ENCODE peak calls at places on chromosomes 6 and 20, in nine cellular contexts. G is right cardiac atrium; X is posterior vena cava; C is iris pigment epithelial cell; V is upper lobe of right lung; T is kidney tubule cell; J is activated effector memory CD4-positive, alpha-beta T cell treated with Interleukin-2 at 50 U/mL for 16 hours; P is HuH-7.5; R is activated CD4-positive, alpha-beta T cell treated with anti-CD3 and anti-CD28 coated beads, Interleukin-2, amount 50 U/mL, for 1 hour. H is an unnamed sample.

GRCh38 chr20:41072919-41073318 is 44.3 kb downstream of the TOP1 start:
- DNase-seq in G (no peak), X (no peak), C (no peak), V (no peak), T (no peak), J (no peak), P (no peak), R (no peak), H (no peak)

GRCh38 chr20:61737812-61738443 is 327.8 kb downstream of the TAF4 start:
- DNase-seq in G (no peak), X (peak; percentile 36), C (no peak), V (no peak), T (no peak), J (no peak), P (no peak), R (no peak), H (no peak)

GRCh38 chr20:11716239-11716944 is 201.3 kb upstream of the BTBD3 start:
- DNase-seq in G (no peak), X (no peak), C (peak; percentile 94), V (no peak), T (peak; percentile 88), J (no peak), P (peak; percentile 18), R (no peak), H (no peak)

GRCh38 chr20:22403860-22404608 is 180.3 kb downstream of the FOXA2 start:
- DNase-seq in G (peak; percentile 43), X (no peak), C (no peak), V (no peak), T (peak; percentile 46), J (no peak), P (no peak), R (no peak), H (no peak)

GRCh38 chr6:93713974-93714373 is 294.6 kb upstream of the EPHA7 start:
- DNase-seq in G (no peak), X (no peak), C (no peak), V (no peak), T (no peak), J (no peak), P (no peak), R (no peak), H (no peak)

GRCh38 chr6:75145976-75146375 is 59.9 kb downstream of the COL12A1 start:
- DNase-seq in G (no peak), X (no peak), C (no peak), V (no peak), T (no peak), J (no peak), P (no peak), R (no peak), H (no peak)

GRCh38 chr6:52834481-52834880 is 6.1 kb downstream of the GSTA5 start:
- DNase-seq in G (no peak), X (no peak), C (no peak), V (no peak), T (peak; percentile 6), J (no peak), P (no peak), R (no peak), H (no peak)

GRCh38 chr6:144689503-144690040 is 404.4 kb downstream of the UTRN start:
- DNase-seq in G (no peak), X (peak; percentile 25), C (no peak), V (no peak), T (peak; percentile 8), J (no peak), P (no peak), R (no peak), H (no peak)

GRCh38 chr6:149080511-149080910 is 237.0 kb upstream of the TAB2 start:
- DNase-seq in G (no peak), X (no peak), C (peak; percentile 84), V (no peak), T (peak; percentile 42), J (no peak), P (no peak), R (no peak), H (no peak)

GRCh38 chr6:158707120-158707519 is 57.3 kb downstream of the SYTL3 start:
- DNase-seq in G (peak; percentile 79), X (peak; percentile 70), C (peak; percentile 61), V (peak; percentile 76), T (peak; percentile 76), J (no peak), P (no peak), R (no peak), H (no peak)

GRCh38 chr6:134060491-134061106 is 8.2 kb upstream of the SLC2A12 start:
- DNase-seq in G (no peak), X (no peak), C (peak; percentile 53), V (no peak), T (peak; percentile 85), J (no peak), P (no peak), R (no peak), H (no peak)

GRCh38 chr6:89977808-89978748 is 83.8 kb downstream of the GJA10 start:
- DNase-seq in G (no peak), X (no peak), C (peak; percentile 49), V (no peak), T (no peak), J (no peak), P (no peak), R (no peak), H (no peak)

GRCh38 chr6:8180327-8181161 is 78.2 kb upstream of the EEF1E1 start:
- DNase-seq in G (no peak), X (no peak), C (peak; percentile 87), V (no peak), T (peak; percentile 84), J (no peak), P (no peak), R (no peak), H (no peak)

GRCh38 chr20:12311102-12311865 is 393.6 kb downstream of the BTBD3 start:
- DNase-seq in G (no peak), X (no peak), C (no peak), V (no peak), T (no peak), J (no peak), P (no peak), R (no peak), H (no peak)

GRCh38 chr6:47132724-47133123 is 90.6 kb upstream of the ADGRF1 start:
- DNase-seq in G (no peak), X (no peak), C (no peak), V (no peak), T (no peak), J (no peak), P (no peak), R (no peak), H (no peak)

GRCh38 chr20:7207186-7207585 is 439.7 kb downstream of the BMP2 start:
- DNase-seq in G (no peak), X (no peak), C (peak; percentile 59), V (no peak), T (peak; percentile 60), J (no peak), P (no peak), R (no peak), H (no peak)

GRCh38 chr6:150712502-150713252 is 113.0 kb downstream of the PLEKHG1 start:
- DNase-seq in G (no peak), X (no peak), C (no peak), V (no peak), T (no peak), J (no peak), P (no peak), R (no peak), H (no peak)

GRCh38 chr6:165985926-165986646 is 181.6 kb downstream of the TBXT start:
- DNase-seq in G (no peak), X (no peak), C (no peak), V (no peak), T (no peak), J (no peak), P (no peak), R (no peak), H (no peak)

GRCh38 chr20:9919271-9920014 is 80.6 kb upstream of the PAK5 start:
- DNase-seq in G (no peak), X (no peak), C (no peak), V (no peak), T (no peak), J (no peak), P (no peak), R (no peak), H (no peak)

GRCh38 chr20:1417273-1417672 is 24.4 kb upstream of the FKBP1A start:
- DNase-seq in G (no peak), X (no peak), C (peak; percentile 47), V (no peak), T (peak; percentile 94), J (no peak), P (no peak), R (no peak), H (no peak)

GRCh38 chr6:148463671-148464070 is 121.0 kb downstream of the SASH1 start:
- DNase-seq in G (no peak), X (no peak), C (no peak), V (no peak), T (no peak), J (no peak), P (no peak), R (no peak), H (no peak)

GRCh38 chr6:14458669-14459266 is 341.2 kb downstream of the CD83 start:
- DNase-seq in G (no peak), X (no peak), C (peak; percentile 86), V (no peak), T (no peak), J (no peak), P (no peak), R (no peak), H (no peak)

GRCh38 chr6:93644611-93645010 is 225.3 kb upstream of the EPHA7 start:
- DNase-seq in G (no peak), X (no peak), C (no peak), V (no peak), T (peak; percentile 33), J (no peak), P (no peak), R (no peak), H (no peak)

GRCh38 chr6:5728726-5729434 is 277.8 kb downstream of the NRN1 start:
- DNase-seq in G (no peak), X (no peak), C (peak; percentile 18), V (peak; percentile 66), T (peak; percentile 86), J (no peak), P (no peak), R (no peak), H (no peak)